ENCODE peak calls at places on chromosomes 12 and 14, in seven cellular contexts. Z is pancreas, J is lower leg skin, U is heart right ventricle, W is A549, F is omental fat pad, Y is mammary epithelial cell. G is an unnamed sample.

GRCh38 chr14:37210448-37210847 is 12.7 kb downstream of the MIPOL1 start:
- DNase-seq in Z (no peak), J (no peak), U (no peak), W (no peak), F (no peak), Y (no peak), G (no peak)

GRCh38 chr14:72457641-72458040 is 436.3 kb downstream of the DPF3 start:
- DNase-seq in Z (no peak), J (no peak), U (no peak), W (peak; percentile 33), F (no peak), Y (peak; percentile 24), G (no peak)

GRCh38 chr12:2168808-2169207 is 116.0 kb downstream of the CACNA1C start:
- DNase-seq in Z (no peak), J (no peak), U (no peak), W (peak; percentile 42), F (no peak), Y (peak; percentile 77), G (no peak)

GRCh38 chr12:113940357-113940756 is 25.8 kb downstream of the RBM19 start:
- DNase-seq in Z (no peak), J (no peak), U (no peak), W (no peak), F (no peak), Y (no peak), G (no peak)

GRCh38 chr12:124422570-124423523 is 128.0 kb downstream of the RFLNA start:
- DNase-seq in Z (peak; percentile 82), J (peak; percentile 98), U (peak; percentile 94), W (peak; percentile 98), F (peak; percentile 68), Y (peak; percentile 76), G (no peak)

GRCh38 chr12:64018524-64018923 is 174.0 kb downstream of the SRGAP1 start:
- DNase-seq in Z (no peak), J (no peak), U (no peak), W (no peak), F (no peak), Y (no peak), G (no peak)

GRCh38 chr14:81394739-81395138 is 5.4 kb downstream of the STON2 start:
- DNase-seq in Z (no peak), J (no peak), U (no peak), W (no peak), F (no peak), Y (no peak), G (no peak)

GRCh38 chr14:74793506-74794155 is 30.5 kb downstream of the YLPM1 start:
- DNase-seq in Z (no peak), J (no peak), U (no peak), W (peak; percentile 16), F (no peak), Y (no peak), G (no peak)

GRCh38 chr12:67415473-67415872 is 146.3 kb downstream of the CAND1 start:
- DNase-seq in Z (no peak), J (no peak), U (peak; percentile 33), W (peak; percentile 34), F (no peak), Y (peak; percentile 32), G (no peak)

GRCh38 chr14:35878272-35879140 is 52.4 kb downstream of the BRMS1L start:
- DNase-seq in Z (no peak), J (no peak), U (peak; percentile 41), W (peak; percentile 74), F (no peak), Y (peak; percentile 72), G (no peak)

GRCh38 chr12:93847517-93848452 is 170.6 kb downstream of the CRADD start:
- DNase-seq in Z (no peak), J (no peak), U (no peak), W (no peak), F (no peak), Y (no peak), G (no peak)

GRCh38 chr14:20610002-20610765 is 19.0 kb upstream of the RNASE12 start:
- DNase-seq in Z (peak; percentile 73), J (peak; percentile 95), U (peak; percentile 82), W (peak; percentile 86), F (peak; percentile 78), Y (peak; percentile 79), G (peak; percentile 62)

GRCh38 chr12:113152835-113153814 is 3.6 kb downstream of the CFAP73 start:
- DNase-seq in Z (peak; percentile 56), J (no peak), U (peak; percentile 45), W (peak; percentile 90), F (no peak), Y (peak; percentile 79), G (peak; percentile 45)

GRCh38 chr14:106185837-106186233 is 659.5 kb downstream of the TMEM121 start:
- DNase-seq in Z (no peak), J (no peak), U (no peak), W (no peak), F (no peak), Y (no peak), G (no peak)

GRCh38 chr12:118164798-118165486 is 29.0 kb downstream of the PEBP1 start:
- DNase-seq in Z (no peak), J (no peak), U (no peak), W (peak; percentile 48), F (no peak), Y (no peak), G (no peak)

GRCh38 chr14:68724914-68725313 is 68.0 kb downstream of the ZFP36L1 start:
- DNase-seq in Z (no peak), J (no peak), U (no peak), W (no peak), F (no peak), Y (no peak), G (no peak)

GRCh38 chr12:42807251-42807650 is 217.7 kb upstream of the PRICKLE1 start:
- DNase-seq in Z (no peak), J (no peak), U (no peak), W (no peak), F (no peak), Y (no peak), G (no peak)

DNA sequence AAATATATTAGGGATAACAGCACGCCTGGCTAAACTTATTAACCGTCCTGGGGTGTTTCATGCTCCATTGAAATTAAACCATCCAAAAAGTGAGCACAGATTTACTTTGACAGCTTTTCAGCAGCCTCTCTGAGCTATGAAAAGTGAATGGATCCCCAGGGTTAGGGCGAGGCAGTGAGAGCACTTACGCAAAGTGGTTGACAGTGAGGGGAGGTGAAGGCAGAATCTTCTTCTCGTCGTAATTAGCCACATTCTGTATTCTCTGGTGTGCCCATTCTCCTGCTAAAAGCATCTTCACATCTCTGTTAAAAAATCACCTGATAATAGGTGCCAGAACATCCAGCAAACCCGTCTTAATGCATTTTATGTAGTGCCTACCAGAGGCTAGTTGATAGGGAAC is 1.9 kb downstream of the TMTC2 start:
- DNase-seq in Z (no peak), J (no peak), U (no peak), W (no peak), F (no peak), Y (no peak), G (no peak)
- TF ChIP-seq CTCF in Z (no peak), J (no peak), U (no peak), W (no peak), F (no peak), Y (no peak), G (no peak)

GRCh38 chr12:23209793-23210192 is 584.8 kb downstream of the ETNK1 start:
- DNase-seq in Z (no peak), J (no peak), U (no peak), W (no peak), F (no peak), Y (peak; percentile 29), G (no peak)
- TF ChIP-seq CTCF in Z (no peak), J (no peak), U (no peak), W (no peak), F (no peak), Y (no peak), G (no peak)

DNA sequence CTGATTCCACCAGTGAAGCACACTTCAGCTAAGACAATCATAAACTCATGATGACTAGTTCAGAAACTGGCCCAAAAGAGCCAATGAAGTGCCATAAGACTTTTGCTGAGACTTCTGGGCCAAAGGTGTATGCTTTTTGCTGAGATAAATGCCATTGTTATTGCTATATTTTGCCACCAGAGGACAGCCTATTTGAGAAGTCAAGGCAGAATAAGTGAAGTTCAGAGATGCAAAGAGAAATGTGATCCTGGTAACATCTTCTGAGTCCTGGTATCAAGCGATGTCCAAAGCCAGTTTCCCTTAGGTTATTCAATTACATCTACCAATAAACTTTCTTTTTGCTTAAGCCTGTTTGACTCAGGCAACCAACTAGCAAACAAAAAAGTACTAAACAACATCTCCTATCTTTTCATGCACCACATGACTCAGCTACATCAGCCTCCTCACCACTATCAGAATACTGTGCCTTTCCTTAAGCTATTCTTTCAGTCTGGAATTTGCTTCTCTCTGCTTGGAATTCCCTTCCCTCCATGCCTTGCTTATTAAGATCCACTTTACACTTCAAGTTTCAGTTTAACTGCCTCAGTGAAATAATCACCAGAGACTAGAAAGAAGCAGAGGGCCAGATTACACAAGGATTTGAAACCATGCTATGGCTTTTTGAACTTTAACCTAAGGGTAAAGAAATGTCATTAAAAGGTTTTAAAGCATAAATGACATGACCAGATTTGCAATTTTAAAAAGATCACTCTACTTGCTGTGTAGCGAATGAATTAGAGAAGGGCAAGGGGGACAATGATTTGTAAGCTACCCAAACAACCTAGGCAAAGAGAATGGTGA is 14.0 kb downstream of the CRY1 start:
- DNase-seq in Z (no peak), J (no peak), U (no peak), W (peak; percentile 58), F (no peak), Y (peak; percentile 44), G (no peak)
- TF ChIP-seq CTCF in Z (no peak), J (no peak), U (peak; percentile 49), W (peak; percentile 49), F (no peak), Y (peak; percentile 74), G (no peak)

DNA sequence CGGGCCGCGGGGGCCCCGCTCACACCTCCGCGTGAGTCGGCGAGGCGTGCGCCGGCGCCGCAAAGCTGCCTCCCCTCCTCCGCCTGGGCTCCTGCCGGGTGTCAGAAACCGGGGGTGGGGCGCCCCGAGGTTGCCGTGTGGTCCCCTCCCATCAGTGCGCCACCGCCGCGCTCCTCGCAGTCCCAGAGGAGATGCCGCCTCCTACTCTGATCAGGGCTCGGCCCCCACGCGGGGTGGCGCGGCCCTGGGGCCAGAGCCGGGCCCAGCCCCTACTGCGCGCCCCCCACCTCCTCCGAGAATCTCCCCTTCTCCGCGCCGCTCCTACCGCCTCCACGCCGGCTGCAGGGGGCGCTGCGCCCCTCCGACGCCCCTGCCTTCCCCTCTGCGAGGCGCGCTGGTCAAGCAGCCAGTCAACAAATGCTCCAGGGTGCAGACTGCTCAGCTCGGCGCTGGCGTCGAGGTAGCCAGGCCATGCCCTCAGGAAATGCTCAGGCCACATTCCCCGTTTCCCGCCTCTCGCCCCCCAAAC is 467 bp upstream of the JAG2 start:
- DNase-seq in Z (no peak), J (no peak), U (peak; percentile 46), W (peak; percentile 68), F (no peak), Y (peak; percentile 29), G (no peak)
- TF ChIP-seq CTCF in Z (no peak), J (no peak), U (peak; percentile 70), W (peak; percentile 52), F (no peak), Y (peak; percentile 18), G (no peak)

DNA sequence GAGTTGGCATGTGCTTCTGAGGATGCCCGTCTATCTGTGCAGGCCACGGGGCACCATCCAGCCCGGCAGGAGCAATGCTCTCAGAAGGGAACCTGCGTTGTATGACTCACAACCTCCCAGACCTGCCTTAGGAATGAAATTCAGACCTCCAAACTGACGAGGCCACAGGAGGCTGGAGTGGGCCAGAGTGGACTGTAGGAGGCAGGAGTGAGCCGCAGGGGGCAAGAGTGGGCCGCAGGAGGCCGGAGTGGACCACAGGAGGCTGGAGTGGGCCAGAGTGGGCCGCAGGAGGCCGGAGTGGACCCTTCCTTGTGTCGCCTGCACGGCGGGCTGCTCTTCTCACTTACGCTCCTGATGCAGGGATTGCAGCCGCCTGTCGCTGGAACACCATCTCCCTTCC is 11.1 kb upstream of the FBRSL1 start:
- DNase-seq in Z (no peak), J (no peak), U (no peak), W (no peak), F (no peak), Y (no peak), G (no peak)
- TF ChIP-seq CTCF in Z (no peak), J (no peak), U (no peak), W (no peak), F (no peak), Y (no peak), G (no peak)

G was measured in activated B cell treated with CpG ODN at 0.5 μM for 24 hours.